ENCODE peak calls at places on chromosomes 11 and 22, in four cellular contexts. J, V, Y and I are unnamed samples.

GRCh38 chr11:65432686-65433582 is 10.3 kb downstream of the NEAT1 start:
- DNase-seq in V (no peak), J (no peak), Y (peak), I (no peak)

GRCh38 chr11:80362578-80362977 is 921.7 kb upstream of the TENM4 start:
- DNase-seq in V (no peak), J (no peak), Y (no peak), I (no peak)

GRCh38 chr11:66139817-66140216 is 69.7 kb downstream of the PACS1 start:
- DNase-seq in J (no peak), V (no peak), Y (no peak), I (no peak)

GRCh38 chr11:127567237-127567932 is 566.8 kb upstream of the KIRREL3 start:
- DNase-seq in J (no peak), V (no peak), Y (no peak), I (no peak)

GRCh38 chr11:1771700-1772099 is 8.0 kb upstream of the CTSD start:
- DNase-seq in Y (no peak), J (no peak), V (no peak), I (no peak)

GRCh38 chr11:68839054-68839865 is 2.5 kb downstream of the CPT1A start:
- DNase-seq in V (peak), Y (peak), J (peak), I (peak)

GRCh38 chr11:47161134-47161854 is 15.4 kb downstream of the ARFGAP2 start:
- DNase-seq in J (peak), V (peak), Y (peak), I (peak)

GRCh38 chr11:70502677-70503076 is 104.3 kb downstream of the CTTN start:
- DNase-seq in J (no peak), Y (no peak), V (no peak), I (no peak)

GRCh38 chr22:32877196-32877595 is 75.7 kb downstream of the TIMP3 start:
- DNase-seq in V (no peak), J (no peak), Y (no peak), I (no peak)

GRCh38 chr11:125073616-125074483 is 10.7 kb downstream of the SLC37A2 start:
- DNase-seq in Y (no peak), V (peak), J (no peak), I (no peak)

GRCh38 chr22:27258773-27259172 is 542.8 kb downstream of the MN1 start:
- DNase-seq in Y (no peak), V (no peak), J (no peak), I (no peak)

GRCh38 chr22:50548046-50548912 is 2.6 kb downstream of the KLHDC7B start:
- DNase-seq in J (no peak), Y (no peak), V (peak), I (no peak)

GRCh38 chr11:130202009-130202817 is 42.6 kb downstream of the ST14 start:
- DNase-seq in Y (no peak), J (no peak), V (no peak), I (no peak)

GRCh38 chr11:75031224-75031753 is 42.6 kb downstream of the NEU3 start:
- DNase-seq in J (no peak), Y (peak), V (no peak), I (no peak)

GRCh38 chr11:12914401-12914912 is 94.7 kb upstream of the RASSF10 start:
- DNase-seq in V (peak), Y (no peak), J (peak), I (peak)

GRCh38 chr22:20605328-20605727 is 97.9 kb downstream of the MED15 start:
- DNase-seq in J (no peak), V (no peak), Y (no peak), I (no peak)

GRCh38 chr22:49021926-49022815 is 805.5 kb downstream of the BRD1 start:
- DNase-seq in J (no peak), Y (no peak), V (no peak), I (peak)

GRCh38 chr11:94134651-94135512 is 6.2 kb downstream of the PANX1 start:
- DNase-seq in J (no peak), V (no peak), Y (peak), I (no peak)

GRCh38 chr11:31795706-31796522 is 15.2 kb downstream of the PAX6 start:
- DNase-seq in V (no peak), J (no peak), Y (no peak), I (no peak)

GRCh38 chr22:46025225-46025972 is 48.4 kb upstream of the WNT7B start:
- DNase-seq in Y (no peak), J (no peak), V (no peak), I (peak)

GRCh38 chr11:107898270-107898669 is 30.0 kb upstream of the RAB39A start:
- DNase-seq in J (peak), Y (peak), V (no peak), I (no peak)

GRCh38 chr11:50298182-50298988 is 265.7 kb downstream of the OR4C45 start:
- DNase-seq in J (no peak), V (no peak), Y (no peak), I (no peak)

GRCh38 chr11:101860694-101861371 is 54.0 kb upstream of the CEP126 start:
- DNase-seq in Y (peak), V (no peak), J (peak), I (peak)

GRCh38 chr11:69354545-69354897 is 60.6 kb downstream of the MYEOV start:
- DNase-seq in J (no peak), V (no peak), Y (no peak), I (no peak)

GRCh38 chr11:3058753-3059664 is 1.8 kb upstream of the CARS1 start:
- DNase-seq in V (no peak), Y (peak), J (no peak), I (peak)

GRCh38 chr22:43974028-43974545 is 18.8 kb downstream of the SAMM50 start:
- DNase-seq in V (no peak), J (no peak), Y (no peak), I (no peak)

GRCh38 chr22:41910050-41910598 is 4.8 kb downstream of the SHISA8 start:
- DNase-seq in Y (no peak), J (no peak), V (peak), I (peak)

GRCh38 chr11:63908631-63909491 is 8.1 kb downstream of the RCOR2 start:
- DNase-seq in J (no peak), Y (no peak), V (no peak), I (no peak)
- TF ChIP-seq JUN in J (no peak), Y (no peak), V (no peak), I (no peak)

DNA sequence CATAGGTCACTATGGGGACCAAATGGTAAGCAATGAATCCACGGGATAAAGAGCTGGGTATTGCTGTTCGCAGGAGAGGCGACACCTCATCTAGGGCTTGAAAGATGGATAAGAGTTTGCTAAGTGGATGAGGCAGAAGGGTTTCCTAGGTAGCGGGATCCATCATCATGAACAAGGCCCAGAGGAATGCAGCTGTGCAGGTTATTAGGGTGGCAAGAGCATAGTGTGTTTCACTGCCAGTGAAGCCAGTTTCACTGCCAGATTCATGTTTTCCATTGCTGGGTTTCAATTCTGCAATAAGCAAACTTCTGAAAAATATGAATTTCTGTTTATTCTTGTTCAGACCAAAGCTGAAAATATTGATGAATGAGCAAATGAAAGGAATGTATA is 27.2 kb downstream of the WEE1 start:
- DNase-seq in J (no peak), Y (no peak), V (peak), I (no peak)
- TF ChIP-seq JUN in J (no peak), Y (no peak), V (no peak), I (no peak)

GRCh38 chr11:113519989-113520613 is 44.9 kb upstream of the DRD2 start:
- DNase-seq in Y (no peak), V (no peak), J (no peak), I (no peak)
- TF ChIP-seq JUN in Y (no peak), V (no peak), J (no peak), I (no peak)

GRCh38 chr22:18906896-18907295 is 776 bp downstream of the DGCR6 start:
- DNase-seq in V (no peak), Y (no peak), J (no peak), I (peak)
- TF ChIP-seq JUN in V (no peak), Y (no peak), J (no peak), I (no peak)

DNA sequence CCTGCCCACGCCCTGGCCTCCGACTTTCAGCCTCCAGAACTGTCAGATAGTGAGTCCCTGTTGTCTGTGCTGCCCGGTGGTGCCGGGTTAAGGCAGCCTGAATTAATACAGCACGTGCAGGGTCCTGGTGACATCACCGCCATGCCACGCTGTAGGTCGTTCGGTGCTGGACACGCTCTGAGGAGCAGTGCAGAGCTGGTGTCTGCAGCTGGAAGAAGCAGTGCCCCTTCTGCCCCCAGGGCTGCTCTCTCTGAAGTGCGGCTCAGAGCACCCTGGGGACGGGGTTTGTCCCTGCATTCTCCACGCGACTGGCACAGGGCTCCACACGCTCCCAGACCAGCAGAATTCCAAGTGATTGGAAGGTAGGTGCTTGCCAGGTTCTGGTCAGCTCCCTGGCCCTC is 831.5 kb downstream of the TBC1D22A start:
- DNase-seq in J (no peak), Y (no peak), V (no peak), I (no peak)
- TF ChIP-seq JUN in J (no peak), Y (no peak), V (no peak), I (no peak)

DNA sequence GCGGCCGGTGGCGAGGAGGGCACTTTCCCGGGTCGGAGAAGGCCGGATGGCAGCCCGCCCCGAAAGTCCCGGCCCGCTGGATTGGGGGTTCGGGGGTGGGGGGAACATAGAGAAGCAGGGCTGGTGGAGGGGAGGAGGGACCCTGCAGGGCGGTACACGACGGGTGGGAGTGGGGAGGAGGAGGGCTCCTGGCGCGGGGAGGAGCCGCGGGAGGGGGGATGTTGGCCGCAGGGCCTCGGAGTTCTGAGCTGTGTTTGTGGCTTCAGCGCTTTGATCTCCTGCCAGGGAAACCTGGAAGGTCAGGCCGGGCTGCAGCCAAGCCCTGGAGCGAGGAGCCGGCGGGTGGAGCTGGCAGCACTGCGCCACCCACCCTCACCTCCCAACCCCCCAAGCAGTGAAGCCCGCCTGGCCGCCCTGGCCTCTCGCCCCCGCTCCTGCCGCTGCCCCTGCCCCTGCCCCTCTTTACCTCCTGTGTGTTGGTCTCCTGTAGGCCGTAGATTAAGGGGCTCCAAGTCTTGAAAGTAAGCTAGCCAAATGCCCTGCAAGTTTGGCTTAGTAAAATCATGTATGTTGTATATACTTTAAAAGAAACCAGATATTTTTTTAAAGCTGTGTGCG is 30.9 kb downstream of the C22orf31 start:
- DNase-seq in Y (peak), V (peak), J (peak), I (peak)
- TF ChIP-seq JUN in Y (no peak), V (no peak), J (peak), I (no peak)

DNA sequence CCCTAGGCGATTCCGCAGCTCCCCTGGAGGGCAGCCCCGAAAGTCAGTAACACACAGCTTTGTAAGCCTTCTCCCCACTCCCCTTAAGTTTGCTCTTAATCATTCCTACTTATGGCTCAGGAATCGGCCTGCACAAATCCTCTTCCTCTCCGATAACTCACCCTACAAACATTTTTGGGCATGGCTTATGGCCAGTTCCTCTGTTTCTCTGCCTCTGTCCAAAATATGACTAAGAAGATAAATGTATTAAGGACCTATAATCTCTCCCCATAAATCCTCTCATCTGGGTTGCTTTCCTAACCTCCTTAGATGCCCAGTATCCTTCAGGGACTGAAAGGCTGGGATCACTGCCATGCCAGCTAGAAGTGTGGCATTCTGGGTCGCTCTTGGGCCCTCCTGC is 41.0 kb downstream of the PAMR1 start:
- DNase-seq in V (no peak), J (no peak), Y (no peak), I (no peak)
- TF ChIP-seq JUN in V (no peak), J (no peak), Y (no peak), I (no peak)

GRCh38 chr11:85961930-85962363 is 106.8 kb downstream of the CCDC83 start:
- DNase-seq in V (no peak), Y (peak), J (no peak), I (no peak)
- TF ChIP-seq JUN in V (no peak), Y (peak), J (no peak), I (no peak)

GRCh38 chr11:132123449-132123848 is 753.0 kb downstream of the NTM start:
- DNase-seq in J (no peak), V (no peak), Y (no peak), I (peak)

GRCh38 chr11:132123854-132124835 is 753.7 kb downstream of the NTM start:
- DNase-seq in V (no peak), Y (no peak), J (no peak), I (peak)

GRCh38 chr11:132122701-132123100 is 752.3 kb downstream of the NTM start:
- DNase-seq in V (no peak), Y (no peak), J (no peak), I (no peak)

GRCh38 chr11:132126973-132127900 is 756.8 kb downstream of the NTM start:
- DNase-seq in Y (peak), J (no peak), V (no peak), I (peak)

GRCh38 chr11:132125855-132126841 is 755.7 kb downstream of the NTM start:
- DNase-seq in V (peak), J (no peak), Y (peak), I (no peak)
- TF ChIP-seq JUN in V (no peak), J (no peak), Y (no peak), I (no peak)

DNA sequence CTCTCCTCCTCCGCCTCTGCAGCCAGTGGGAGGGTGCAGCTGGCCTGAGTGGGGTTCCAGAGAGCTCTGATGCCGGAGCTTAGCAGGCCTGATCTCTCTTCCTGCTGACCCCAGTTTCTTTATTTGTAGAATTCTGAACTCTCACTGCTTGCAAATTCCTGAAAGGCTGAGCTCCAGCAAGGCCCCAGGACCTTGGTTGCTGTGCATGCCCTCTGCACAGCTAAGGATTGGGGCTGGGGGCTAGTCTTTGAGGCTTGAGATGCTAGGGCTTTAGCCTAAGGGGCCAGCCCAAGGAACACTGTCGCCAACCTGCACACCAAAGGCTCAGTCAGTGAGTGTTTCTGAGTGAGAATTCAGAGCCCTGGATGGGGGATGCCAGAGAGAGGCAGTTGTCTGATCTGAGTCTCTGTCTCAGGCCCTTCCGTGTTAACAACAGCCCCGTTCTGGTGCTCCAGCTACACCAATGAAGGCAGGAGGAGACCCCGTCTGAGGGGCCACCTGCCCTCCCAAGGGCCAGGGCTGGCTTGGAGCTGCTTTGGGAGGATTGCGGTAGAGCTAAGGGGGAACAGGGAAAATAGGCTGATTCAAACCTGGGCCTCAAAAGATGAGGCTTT is 106.0 kb upstream of the LMO1 start:
- DNase-seq in J (no peak), Y (no peak), V (no peak), I (no peak)
- TF ChIP-seq JUN in J (no peak), Y (no peak), V (no peak), I (no peak)